ENCODE peak calls at places on chromosome 11, in seven cellular contexts. One of them, this sample, is unnamed.

GRCh38 chr11:134047586-134047999 is 21.3 kb upstream of the JAM3 start:
- DNase-seq in HCT116: no peak
- DNase-seq in GM12878: no peak
- DNase-seq in K562: no peak
- DNase-seq in HepG2: no peak
- DNase-seq in H1: no peak
- DNase-seq in SK-N-SH: no peak
- DNase-seq in this sample: no peak

GRCh38 chr11:86115542-86116385 is 46.9 kb upstream of the PICALM start:
- DNase-seq in K562: no peak
- DNase-seq in HepG2: no peak
- DNase-seq in H1: no peak
- DNase-seq in HCT116: no peak
- DNase-seq in SK-N-SH: no peak
- DNase-seq in GM12878: no peak
- DNase-seq in this sample: no peak

GRCh38 chr11:33685061-33685460 is 15.6 kb downstream of the C11orf91 start:
- DNase-seq in GM12878: no peak
- DNase-seq in SK-N-SH: no peak
- DNase-seq in HCT116: no peak
- DNase-seq in HepG2: no peak
- DNase-seq in H1: no peak
- DNase-seq in K562: no peak
- DNase-seq in this sample: no peak

GRCh38 chr11:65305501-65306268 is 9.0 kb upstream of the CDC42EP2 start:
- DNase-seq in K562: no peak
- DNase-seq in HCT116: no peak
- DNase-seq in H1: no peak
- DNase-seq in GM12878: no peak
- DNase-seq in HepG2: peak
- DNase-seq in SK-N-SH: no peak
- DNase-seq in this sample: no peak

GRCh38 chr11:112025682-112026081 is 474 bp downstream of the DLAT start:
- DNase-seq in H1: no peak
- DNase-seq in GM12878: no peak
- DNase-seq in HCT116: no peak
- DNase-seq in HepG2: peak
- DNase-seq in SK-N-SH: no peak
- DNase-seq in K562: peak
- DNase-seq in this sample: peak

GRCh38 chr11:57773026-57773598 is 11.5 kb downstream of the CTNND1 start:
- DNase-seq in HCT116: no peak
- DNase-seq in GM12878: no peak
- DNase-seq in K562: no peak
- DNase-seq in H1: no peak
- DNase-seq in HepG2: no peak
- DNase-seq in SK-N-SH: no peak
- DNase-seq in this sample: no peak

GRCh38 chr11:110294509-110294908 is 1.9 kb downstream of the RDX start:
- DNase-seq in HepG2: no peak
- DNase-seq in HCT116: no peak
- DNase-seq in GM12878: no peak
- DNase-seq in K562: no peak
- DNase-seq in SK-N-SH: no peak
- DNase-seq in H1: no peak
- DNase-seq in this sample: no peak

GRCh38 chr11:14418801-14419417 is 59.9 kb upstream of the RRAS2 start:
- DNase-seq in SK-N-SH: peak
- DNase-seq in K562: peak
- DNase-seq in HepG2: peak
- DNase-seq in HCT116: peak
- DNase-seq in H1: no peak
- DNase-seq in GM12878: no peak
- DNase-seq in this sample: peak

GRCh38 chr11:3169952-3170755 is 5.0 kb upstream of the OSBPL5 start:
- DNase-seq in SK-N-SH: no peak
- DNase-seq in GM12878: no peak
- DNase-seq in HCT116: no peak
- DNase-seq in H1: no peak
- DNase-seq in HepG2: no peak
- DNase-seq in K562: no peak
- DNase-seq in this sample: no peak

GRCh38 chr11:32852142-32852541 is 22.4 kb downstream of the PRRG4 start:
- DNase-seq in HCT116: no peak
- DNase-seq in H1: no peak
- DNase-seq in GM12878: no peak
- DNase-seq in SK-N-SH: no peak
- DNase-seq in K562: no peak
- DNase-seq in HepG2: no peak
- DNase-seq in this sample: no peak

GRCh38 chr11:65225284-65226102 is 36.3 kb upstream of the POLA2 start:
- DNase-seq in GM12878: no peak
- DNase-seq in HepG2: peak
- DNase-seq in H1: peak
- DNase-seq in K562: peak
- DNase-seq in HCT116: no peak
- DNase-seq in SK-N-SH: peak
- DNase-seq in this sample: no peak

GRCh38 chr11:10108901-10109665 is 184.9 kb downstream of the SBF2 start:
- DNase-seq in K562: no peak
- DNase-seq in H1: no peak
- DNase-seq in HepG2: no peak
- DNase-seq in SK-N-SH: no peak
- DNase-seq in GM12878: no peak
- DNase-seq in HCT116: no peak
- DNase-seq in this sample: no peak

GRCh38 chr11:12163181-12163841 is 52.9 kb downstream of the MICAL2 start:
- DNase-seq in SK-N-SH: no peak
- DNase-seq in GM12878: no peak
- DNase-seq in K562: no peak
- DNase-seq in H1: no peak
- DNase-seq in HepG2: peak
- DNase-seq in HCT116: no peak
- DNase-seq in this sample: no peak

GRCh38 chr11:100851584-100852152 is 164.6 kb downstream of the ARHGAP42 start:
- DNase-seq in H1: no peak
- DNase-seq in K562: no peak
- DNase-seq in GM12878: no peak
- DNase-seq in SK-N-SH: no peak
- DNase-seq in HepG2: no peak
- DNase-seq in HCT116: no peak
- DNase-seq in this sample: no peak

GRCh38 chr11:15816270-15816871 is 540.0 kb downstream of the SOX6 start:
- DNase-seq in HCT116: no peak
- DNase-seq in GM12878: no peak
- DNase-seq in HepG2: no peak
- DNase-seq in K562: no peak
- DNase-seq in H1: no peak
- DNase-seq in SK-N-SH: no peak
- DNase-seq in this sample: no peak
- TF ChIP-seq JUND in HCT116: no peak
- TF ChIP-seq JUND in GM12878: no peak
- TF ChIP-seq JUND in HepG2: no peak
- TF ChIP-seq JUND in K562: no peak
- TF ChIP-seq JUND in H1: no peak
- TF ChIP-seq JUND in SK-N-SH: no peak
- TF ChIP-seq JUND in this sample: no peak

DNA sequence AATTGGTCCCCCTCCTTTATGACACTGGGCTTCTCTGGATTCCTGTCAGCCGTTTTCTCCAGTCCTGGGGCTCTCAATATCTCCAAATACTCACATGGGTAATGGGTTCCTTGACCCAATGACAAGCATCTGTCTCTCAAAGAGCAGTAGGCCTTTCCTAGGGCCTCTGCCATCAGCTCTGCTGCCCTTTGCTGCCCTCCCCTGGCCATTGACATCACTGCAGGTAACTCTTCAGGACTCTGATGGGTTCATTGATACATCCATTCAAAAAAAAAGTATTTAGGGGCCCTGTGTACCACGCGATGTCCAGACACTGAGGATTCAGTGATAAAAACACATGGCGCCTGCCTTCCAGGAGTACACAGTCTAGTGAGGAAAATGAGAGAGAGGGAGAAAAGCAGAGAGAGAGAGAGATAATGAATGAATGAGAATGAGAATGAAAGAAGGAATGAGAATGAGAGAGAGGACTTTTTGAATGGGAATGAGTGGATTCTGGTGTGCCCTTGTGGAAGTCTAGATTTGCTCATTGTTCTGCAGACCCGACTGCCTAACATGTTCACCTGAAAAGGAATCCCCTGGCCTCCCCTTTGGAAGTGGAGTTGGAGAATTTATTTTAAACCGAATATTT is 42.6 kb upstream of the OLFML1 start:
- DNase-seq in HepG2: peak
- DNase-seq in H1: peak
- DNase-seq in SK-N-SH: peak
- DNase-seq in GM12878: peak
- DNase-seq in HCT116: peak
- DNase-seq in K562: peak
- DNase-seq in this sample: peak
- TF ChIP-seq JUND in HepG2: no peak
- TF ChIP-seq JUND in H1: no peak
- TF ChIP-seq JUND in SK-N-SH: no peak
- TF ChIP-seq JUND in GM12878: no peak
- TF ChIP-seq JUND in HCT116: no peak
- TF ChIP-seq JUND in K562: no peak
- TF ChIP-seq JUND in this sample: no peak

DNA sequence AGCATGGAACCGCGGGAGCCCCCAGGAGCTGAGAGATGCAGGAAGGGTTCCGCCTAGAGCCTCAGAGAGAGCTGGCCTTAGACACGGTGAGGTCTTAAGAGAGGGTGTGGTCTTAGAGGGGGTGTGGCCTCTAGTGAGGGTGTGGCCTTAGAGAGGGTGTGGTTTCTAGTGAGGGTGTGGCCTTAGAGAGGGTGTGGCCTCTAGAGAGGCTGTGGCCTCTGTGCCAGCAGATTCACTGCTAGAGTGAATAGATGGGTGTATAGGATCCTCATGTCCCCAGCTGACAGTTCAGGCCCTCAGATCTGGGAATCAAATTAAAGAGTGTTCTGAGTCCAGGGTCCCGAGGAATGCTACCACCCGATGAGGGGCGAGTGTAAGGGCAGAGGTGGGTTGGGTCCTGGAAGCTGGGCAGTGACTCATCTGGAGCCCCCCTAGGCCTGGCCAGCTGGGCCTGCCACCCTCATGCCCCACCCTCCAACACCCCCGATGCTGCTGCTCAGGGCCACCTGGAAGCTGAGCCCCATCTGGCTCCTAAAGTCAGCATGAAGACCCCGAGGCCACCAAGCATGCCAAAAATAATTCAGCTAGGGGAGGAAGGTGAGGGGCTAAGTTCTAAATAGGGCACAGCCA is 49.5 kb downstream of the IGF2 start:
- DNase-seq in HepG2: peak
- DNase-seq in GM12878: no peak
- DNase-seq in K562: peak
- DNase-seq in HCT116: peak
- DNase-seq in H1: peak
- DNase-seq in SK-N-SH: peak
- DNase-seq in this sample: peak
- TF ChIP-seq JUND in HepG2: no peak
- TF ChIP-seq JUND in GM12878: no peak
- TF ChIP-seq JUND in K562: no peak
- TF ChIP-seq JUND in HCT116: no peak
- TF ChIP-seq JUND in H1: no peak
- TF ChIP-seq JUND in SK-N-SH: no peak
- TF ChIP-seq JUND in this sample: no peak

DNA sequence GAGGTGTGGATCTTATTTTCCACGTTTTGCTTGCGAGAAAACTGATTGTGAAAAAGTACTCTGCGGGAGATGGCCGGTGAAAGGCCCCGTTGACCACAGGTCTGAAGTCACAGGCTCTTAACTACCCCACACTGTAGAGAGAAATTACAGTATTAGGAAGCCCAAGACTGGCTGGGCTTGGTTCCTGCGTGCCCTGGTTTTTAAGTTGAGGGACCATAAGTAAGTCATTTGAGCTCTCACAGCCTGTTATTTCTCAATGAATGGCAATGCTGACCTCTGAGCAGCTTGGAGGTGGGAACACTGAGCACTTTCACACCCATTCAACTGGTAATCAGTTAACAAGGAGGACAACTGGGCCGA is 444 bp upstream of the RAB38 start:
- DNase-seq in K562: peak
- DNase-seq in HCT116: no peak
- DNase-seq in HepG2: no peak
- DNase-seq in SK-N-SH: no peak
- DNase-seq in GM12878: no peak
- DNase-seq in H1: no peak
- DNase-seq in this sample: no peak
- TF ChIP-seq JUND in K562: no peak
- TF ChIP-seq JUND in HCT116: no peak
- TF ChIP-seq JUND in HepG2: no peak
- TF ChIP-seq JUND in SK-N-SH: no peak
- TF ChIP-seq JUND in GM12878: no peak
- TF ChIP-seq JUND in H1: no peak
- TF ChIP-seq JUND in this sample: no peak

GRCh38 chr11:120268686-120269085 is 28.7 kb downstream of the POU2F3 start:
- DNase-seq in HCT116: no peak
- DNase-seq in HepG2: no peak
- DNase-seq in GM12878: no peak
- DNase-seq in H1: no peak
- DNase-seq in SK-N-SH: no peak
- DNase-seq in K562: no peak
- DNase-seq in this sample: no peak

GRCh38 chr11:120271672-120272071 is 31.7 kb downstream of the POU2F3 start:
- DNase-seq in SK-N-SH: no peak
- DNase-seq in H1: no peak
- DNase-seq in K562: no peak
- DNase-seq in GM12878: no peak
- DNase-seq in HCT116: no peak
- DNase-seq in HepG2: no peak
- DNase-seq in this sample: no peak

GRCh38 chr11:120270386-120270785 is 30.4 kb downstream of the POU2F3 start:
- DNase-seq in HCT116: no peak
- DNase-seq in HepG2: no peak
- DNase-seq in K562: no peak
- DNase-seq in GM12878: no peak
- DNase-seq in H1: no peak
- DNase-seq in SK-N-SH: no peak
- DNase-seq in this sample: no peak

GRCh38 chr11:120272303-120272702 is 32.4 kb downstream of the POU2F3 start:
- DNase-seq in HCT116: no peak
- DNase-seq in HepG2: no peak
- DNase-seq in H1: no peak
- DNase-seq in SK-N-SH: no peak
- DNase-seq in K562: no peak
- DNase-seq in GM12878: no peak
- DNase-seq in this sample: no peak

DNA sequence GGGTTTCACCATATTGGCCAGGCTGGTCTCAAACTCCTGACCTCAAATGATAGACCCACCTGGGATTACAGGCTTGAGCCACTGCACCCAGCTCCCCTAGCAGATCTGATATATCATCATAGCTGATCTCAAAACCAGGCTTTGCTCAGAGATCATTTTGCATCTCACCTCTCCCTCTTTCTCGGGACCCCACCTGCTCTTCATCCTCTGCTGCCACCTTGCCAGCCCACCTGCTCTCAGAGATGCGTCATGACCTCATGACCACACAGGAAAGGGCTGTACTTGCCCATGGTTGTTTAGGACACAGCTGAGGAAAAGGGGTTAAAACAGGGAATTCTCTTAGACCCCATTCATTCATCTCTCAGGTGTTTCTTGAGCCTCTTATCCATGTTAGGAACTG is 27.4 kb downstream of the POU2F3 start:
- DNase-seq in HepG2: no peak
- DNase-seq in GM12878: no peak
- DNase-seq in H1: no peak
- DNase-seq in K562: no peak
- DNase-seq in SK-N-SH: no peak
- DNase-seq in HCT116: no peak
- DNase-seq in this sample: no peak
- TF ChIP-seq JUND in HepG2: no peak
- TF ChIP-seq JUND in GM12878: no peak
- TF ChIP-seq JUND in H1: no peak
- TF ChIP-seq JUND in K562: no peak
- TF ChIP-seq JUND in SK-N-SH: no peak
- TF ChIP-seq JUND in HCT116: no peak
- TF ChIP-seq JUND in this sample: no peak

This sample was measured in T47D.